ENCODE peak calls at places on chromosomes 7 and 10, in six cellular contexts. U is C1 segment of cervical spinal cord; N is NCI-H1930; G is lung; R is hippocampal formation; Z is stimulated activated CD4-positive, alpha-beta T cell treated with anti-CD3 and anti-CD28 coated beads, Interleukin-2, amount 100 ng/mL, for 48 hours. H is an unnamed sample.

GRCh38 chr7:10557375-10557774 is 416.3 kb upstream of the PHF14 start:
- DNase-seq in U (no peak), N (no peak), G (no peak), R (no peak), Z (no peak), H (no peak)

GRCh38 chr10:37700886-37701780 is 156.3 kb downstream of the ZNF248 start:
- DNase-seq in U (no peak), N (no peak), G (no peak), R (no peak), Z (no peak), H (no peak)

GRCh38 chr10:33327750-33328149 is 6.7 kb downstream of the NRP1 start:
- DNase-seq in U (no peak), N (no peak), G (no peak), R (no peak), Z (no peak), H (no peak)

GRCh38 chr10:64573625-64574325 is 1052.6 kb downstream of the REEP3 start:
- DNase-seq in U (no peak), N (no peak), G (no peak), R (no peak), Z (no peak), H (no peak)

GRCh38 chr10:118332948-118333710 is 9.0 kb downstream of the FAM204A start:
- DNase-seq in U (no peak), N (no peak), G (no peak), R (no peak), Z (no peak), H (peak)

GRCh38 chr7:96084880-96085551 is 236.9 kb downstream of the SLC25A13 start:
- DNase-seq in U (no peak), N (peak), G (no peak), R (no peak), Z (no peak), H (no peak)

GRCh38 chr10:70162157-70162891 is 8.0 kb downstream of the SAR1A start:
- DNase-seq in U (no peak), N (no peak), G (no peak), R (no peak), Z (no peak), H (no peak)

GRCh38 chr7:155450558-155450827 is 7.4 kb upstream of the EN2 start:
- DNase-seq in U (no peak), N (no peak), G (no peak), R (no peak), Z (no peak), H (no peak)

GRCh38 chr10:120979435-120980315 is 128.5 kb downstream of the WDR11 start:
- DNase-seq in U (no peak), N (peak), G (peak), R (peak), Z (peak), H (peak)

GRCh38 chr7:21169667-21170605 is 257.9 kb upstream of the SP4 start:
- DNase-seq in U (no peak), N (no peak), G (no peak), R (no peak), Z (no peak), H (no peak)

GRCh38 chr7:93178213-93178612 is 30.0 kb upstream of the SAMD9L start:
- DNase-seq in U (no peak), N (no peak), G (no peak), R (no peak), Z (no peak), H (no peak)

H was measured in prostate gland.